ENCODE peak calls at places on chromosomes 13 and 19, in ten cellular contexts. One of them, this sample, is unnamed. For H3K36me3, the result is how much of the 10 kb centered on the place peaks cover.

GRCh38 chr13:51283361-51283760 is 56.1 kb upstream of the SERPINE3 start:
- DNase-seq in esophagus squamous epithelium: no peak
- DNase-seq in right lobe of liver: no peak
- DNase-seq in thoracic aorta: no peak
- DNase-seq in mucosa of descending colon: no peak
- DNase-seq in upper lobe of right lung: no peak
- DNase-seq in effector memory CD4-positive, alpha-beta T cell: no peak
- DNase-seq in mammary epithelial cell: no peak
- DNase-seq in CD8-positive, alpha-beta memory T cell: no peak
- DNase-seq in SK-N-SH: no peak
- DNase-seq in this sample: no peak

GRCh38 chr13:21684576-21684975 is 13.7 kb downstream of the FGF9 start:
- DNase-seq in thoracic aorta: no peak
- DNase-seq in mammary epithelial cell: no peak
- DNase-seq in esophagus squamous epithelium: no peak
- DNase-seq in effector memory CD4-positive, alpha-beta T cell: no peak
- DNase-seq in SK-N-SH: no peak
- DNase-seq in mucosa of descending colon: no peak
- DNase-seq in upper lobe of right lung: no peak
- DNase-seq in right lobe of liver: no peak
- DNase-seq in CD8-positive, alpha-beta memory T cell: no peak
- DNase-seq in this sample: no peak

GRCh38 chr13:111033172-111034133 is 81.7 kb upstream of the ARHGEF7 start:
- DNase-seq in SK-N-SH: no peak
- DNase-seq in upper lobe of right lung: no peak
- DNase-seq in esophagus squamous epithelium: no peak
- DNase-seq in CD8-positive, alpha-beta memory T cell: no peak
- DNase-seq in mammary epithelial cell: peak
- DNase-seq in effector memory CD4-positive, alpha-beta T cell: no peak
- DNase-seq in mucosa of descending colon: no peak
- DNase-seq in thoracic aorta: no peak
- DNase-seq in right lobe of liver: no peak
- DNase-seq in this sample: no peak

GRCh38 chr19:48480476-48481190 is 11.5 kb downstream of the CYTH2 start:
- DNase-seq in upper lobe of right lung: peak
- DNase-seq in mammary epithelial cell: no peak
- DNase-seq in SK-N-SH: no peak
- DNase-seq in effector memory CD4-positive, alpha-beta T cell: peak
- DNase-seq in mucosa of descending colon: peak
- DNase-seq in thoracic aorta: no peak
- DNase-seq in right lobe of liver: peak
- DNase-seq in CD8-positive, alpha-beta memory T cell: peak
- DNase-seq in esophagus squamous epithelium: no peak
- DNase-seq in this sample: no peak

GRCh38 chr13:68759617-68760016 is 1348.0 kb upstream of the ATXN8OS start:
- DNase-seq in SK-N-SH: no peak
- DNase-seq in mammary epithelial cell: no peak
- DNase-seq in esophagus squamous epithelium: no peak
- DNase-seq in mucosa of descending colon: no peak
- DNase-seq in thoracic aorta: no peak
- DNase-seq in upper lobe of right lung: no peak
- DNase-seq in effector memory CD4-positive, alpha-beta T cell: no peak
- DNase-seq in CD8-positive, alpha-beta memory T cell: no peak
- DNase-seq in right lobe of liver: no peak
- DNase-seq in this sample: no peak

GRCh38 chr19:9869008-9869617 is 34.0 kb downstream of the PIN1 start:
- DNase-seq in effector memory CD4-positive, alpha-beta T cell: no peak
- DNase-seq in esophagus squamous epithelium: no peak
- DNase-seq in mucosa of descending colon: no peak
- DNase-seq in CD8-positive, alpha-beta memory T cell: no peak
- DNase-seq in upper lobe of right lung: no peak
- DNase-seq in SK-N-SH: no peak
- DNase-seq in mammary epithelial cell: no peak
- DNase-seq in right lobe of liver: no peak
- DNase-seq in thoracic aorta: no peak
- DNase-seq in this sample: no peak

GRCh38 chr19:662207-662961 is 630 bp downstream of the RNF126 start:
- DNase-seq in effector memory CD4-positive, alpha-beta T cell: peak
- DNase-seq in CD8-positive, alpha-beta memory T cell: peak
- DNase-seq in mucosa of descending colon: peak
- DNase-seq in upper lobe of right lung: peak
- DNase-seq in mammary epithelial cell: peak
- DNase-seq in right lobe of liver: peak
- DNase-seq in esophagus squamous epithelium: no peak
- DNase-seq in thoracic aorta: no peak
- DNase-seq in SK-N-SH: peak
- DNase-seq in this sample: peak

GRCh38 chr19:46494115-46494935 is 1.3 kb downstream of the PNMA8B start:
- DNase-seq in effector memory CD4-positive, alpha-beta T cell: no peak
- DNase-seq in mammary epithelial cell: no peak
- DNase-seq in thoracic aorta: no peak
- DNase-seq in right lobe of liver: peak
- DNase-seq in SK-N-SH: no peak
- DNase-seq in esophagus squamous epithelium: no peak
- DNase-seq in upper lobe of right lung: no peak
- DNase-seq in CD8-positive, alpha-beta memory T cell: no peak
- DNase-seq in mucosa of descending colon: no peak
- DNase-seq in this sample: no peak

GRCh38 chr19:7973883-7974282 is 30.4 kb upstream of the TIMM44 start:
- DNase-seq in thoracic aorta: no peak
- DNase-seq in mammary epithelial cell: no peak
- DNase-seq in effector memory CD4-positive, alpha-beta T cell: no peak
- DNase-seq in mucosa of descending colon: no peak
- DNase-seq in CD8-positive, alpha-beta memory T cell: no peak
- DNase-seq in right lobe of liver: peak
- DNase-seq in SK-N-SH: no peak
- DNase-seq in upper lobe of right lung: no peak
- DNase-seq in esophagus squamous epithelium: no peak
- DNase-seq in this sample: no peak

DNA sequence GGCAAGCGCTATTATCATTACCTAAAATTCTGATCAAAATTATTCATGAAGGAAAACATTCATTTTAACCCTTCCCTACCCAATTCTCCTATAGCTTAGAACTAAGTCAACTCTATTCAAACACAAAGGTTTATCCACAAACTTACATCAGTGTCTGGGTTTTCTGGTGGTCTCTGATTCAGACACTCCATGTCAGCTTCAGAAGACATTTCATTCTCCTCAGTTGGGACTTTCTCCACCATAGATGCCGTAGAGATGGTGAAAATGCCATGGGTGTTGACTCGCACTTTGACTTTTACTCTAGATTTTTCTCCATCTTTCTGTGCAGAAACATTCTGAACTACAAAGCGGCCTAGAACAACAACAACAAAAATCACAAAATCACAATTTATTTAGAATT is 16.3 kb downstream of the HSPH1 start:
- DNase-seq in CD8-positive, alpha-beta memory T cell: no peak
- DNase-seq in SK-N-SH: no peak
- DNase-seq in mucosa of descending colon: no peak
- DNase-seq in right lobe of liver: no peak
- DNase-seq in upper lobe of right lung: no peak
- DNase-seq in effector memory CD4-positive, alpha-beta T cell: no peak
- DNase-seq in thoracic aorta: no peak
- DNase-seq in esophagus squamous epithelium: no peak
- DNase-seq in mammary epithelial cell: no peak
- DNase-seq in this sample: no peak
- H3K36me3 ChIP-seq in CD8-positive, alpha-beta memory T cell: half or more
- H3K36me3 ChIP-seq in SK-N-SH: half or more
- H3K36me3 ChIP-seq in mucosa of descending colon: under half
- H3K36me3 ChIP-seq in right lobe of liver: half or more
- H3K36me3 ChIP-seq in upper lobe of right lung: half or more
- H3K36me3 ChIP-seq in effector memory CD4-positive, alpha-beta T cell: half or more
- H3K36me3 ChIP-seq in thoracic aorta: under half
- H3K36me3 ChIP-seq in esophagus squamous epithelium: under half
- H3K36me3 ChIP-seq in mammary epithelial cell: half or more
- H3K36me3 ChIP-seq in this sample: under half

GRCh38 chr13:33392794-33393371 is 107.3 kb upstream of the STARD13 start:
- DNase-seq in right lobe of liver: no peak
- DNase-seq in CD8-positive, alpha-beta memory T cell: no peak
- DNase-seq in mammary epithelial cell: peak
- DNase-seq in effector memory CD4-positive, alpha-beta T cell: no peak
- DNase-seq in thoracic aorta: no peak
- DNase-seq in SK-N-SH: no peak
- DNase-seq in upper lobe of right lung: no peak
- DNase-seq in esophagus squamous epithelium: no peak
- DNase-seq in mucosa of descending colon: no peak
- DNase-seq in this sample: no peak

GRCh38 chr13:33394294-33394932 is 108.9 kb upstream of the STARD13 start:
- DNase-seq in CD8-positive, alpha-beta memory T cell: no peak
- DNase-seq in SK-N-SH: no peak
- DNase-seq in esophagus squamous epithelium: no peak
- DNase-seq in thoracic aorta: no peak
- DNase-seq in right lobe of liver: no peak
- DNase-seq in mammary epithelial cell: no peak
- DNase-seq in mucosa of descending colon: no peak
- DNase-seq in effector memory CD4-positive, alpha-beta T cell: no peak
- DNase-seq in upper lobe of right lung: no peak
- DNase-seq in this sample: no peak

GRCh38 chr13:33383724-33384577 is 98.4 kb upstream of the STARD13 start:
- DNase-seq in CD8-positive, alpha-beta memory T cell: no peak
- DNase-seq in thoracic aorta: no peak
- DNase-seq in effector memory CD4-positive, alpha-beta T cell: no peak
- DNase-seq in right lobe of liver: no peak
- DNase-seq in upper lobe of right lung: no peak
- DNase-seq in esophagus squamous epithelium: no peak
- DNase-seq in SK-N-SH: no peak
- DNase-seq in mammary epithelial cell: no peak
- DNase-seq in mucosa of descending colon: no peak
- DNase-seq in this sample: no peak

DNA sequence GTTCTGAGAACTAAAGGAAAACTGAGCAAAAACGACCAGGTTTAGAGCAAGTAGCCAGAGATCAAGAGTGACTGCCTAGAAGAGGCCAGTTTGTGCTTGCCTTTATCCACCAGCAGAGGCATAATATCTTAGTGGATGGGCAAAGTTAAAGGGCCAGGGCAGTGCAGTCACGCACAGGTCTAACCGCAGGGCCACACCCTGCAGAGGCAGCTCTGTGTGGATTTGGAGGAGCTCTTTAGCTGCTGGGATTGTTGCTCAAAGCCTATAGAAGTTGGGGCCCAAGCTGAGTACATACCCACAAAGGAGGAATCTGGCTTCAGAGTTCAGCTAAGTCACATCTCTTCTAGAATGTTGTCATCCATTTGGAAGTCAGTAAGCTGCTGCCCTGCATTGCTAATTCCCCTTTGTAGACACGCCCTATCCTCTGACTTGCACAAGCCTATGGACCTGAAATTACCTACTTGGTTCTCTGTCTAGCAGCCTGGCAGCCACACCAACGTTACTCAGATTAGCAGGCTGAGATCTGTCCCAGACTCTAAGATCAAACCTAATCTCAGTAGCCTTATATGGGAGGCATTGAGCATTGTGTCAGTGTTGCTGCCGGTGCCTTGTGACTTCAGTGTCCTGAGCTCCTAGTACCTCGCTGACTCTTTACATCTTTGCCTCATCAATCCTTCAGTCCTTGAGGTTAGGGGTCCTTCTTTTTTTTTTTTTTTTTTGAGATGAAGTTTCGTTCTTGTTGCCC is 102.9 kb upstream of the STARD13 start:
- DNase-seq in SK-N-SH: no peak
- DNase-seq in right lobe of liver: no peak
- DNase-seq in thoracic aorta: no peak
- DNase-seq in esophagus squamous epithelium: no peak
- DNase-seq in effector memory CD4-positive, alpha-beta T cell: no peak
- DNase-seq in mammary epithelial cell: peak
- DNase-seq in mucosa of descending colon: no peak
- DNase-seq in CD8-positive, alpha-beta memory T cell: no peak
- DNase-seq in upper lobe of right lung: no peak
- DNase-seq in this sample: peak
- H3K36me3 ChIP-seq in SK-N-SH: under half
- H3K36me3 ChIP-seq in right lobe of liver: under half
- H3K36me3 ChIP-seq in thoracic aorta: under half
- H3K36me3 ChIP-seq in esophagus squamous epithelium: under half
- H3K36me3 ChIP-seq in effector memory CD4-positive, alpha-beta T cell: under half
- H3K36me3 ChIP-seq in mammary epithelial cell: under half
- H3K36me3 ChIP-seq in mucosa of descending colon: under half
- H3K36me3 ChIP-seq in CD8-positive, alpha-beta memory T cell: under half
- H3K36me3 ChIP-seq in upper lobe of right lung: under half
- H3K36me3 ChIP-seq in this sample: under half

GRCh38 chr13:107901996-107902562 is 313.3 kb downstream of the LIG4 start:
- DNase-seq in mammary epithelial cell: no peak
- DNase-seq in esophagus squamous epithelium: no peak
- DNase-seq in CD8-positive, alpha-beta memory T cell: no peak
- DNase-seq in thoracic aorta: no peak
- DNase-seq in effector memory CD4-positive, alpha-beta T cell: no peak
- DNase-seq in right lobe of liver: no peak
- DNase-seq in SK-N-SH: no peak
- DNase-seq in upper lobe of right lung: no peak
- DNase-seq in mucosa of descending colon: no peak
- DNase-seq in this sample: no peak
- H3K36me3 ChIP-seq in mammary epithelial cell: under half
- H3K36me3 ChIP-seq in esophagus squamous epithelium: under half
- H3K36me3 ChIP-seq in CD8-positive, alpha-beta memory T cell: under half
- H3K36me3 ChIP-seq in thoracic aorta: under half
- H3K36me3 ChIP-seq in effector memory CD4-positive, alpha-beta T cell: under half
- H3K36me3 ChIP-seq in right lobe of liver: under half
- H3K36me3 ChIP-seq in SK-N-SH: under half
- H3K36me3 ChIP-seq in upper lobe of right lung: under half
- H3K36me3 ChIP-seq in mucosa of descending colon: under half
- H3K36me3 ChIP-seq in this sample: under half

GRCh38 chr19:55309437-55309836 is 15.7 kb downstream of the TMEM150B start:
- DNase-seq in mammary epithelial cell: no peak
- DNase-seq in SK-N-SH: no peak
- DNase-seq in effector memory CD4-positive, alpha-beta T cell: no peak
- DNase-seq in CD8-positive, alpha-beta memory T cell: no peak
- DNase-seq in thoracic aorta: no peak
- DNase-seq in right lobe of liver: no peak
- DNase-seq in mucosa of descending colon: no peak
- DNase-seq in esophagus squamous epithelium: no peak
- DNase-seq in upper lobe of right lung: no peak
- DNase-seq in this sample: no peak

GRCh38 chr19:55312621-55313117 is 12.5 kb downstream of the TMEM150B start:
- DNase-seq in esophagus squamous epithelium: no peak
- DNase-seq in effector memory CD4-positive, alpha-beta T cell: no peak
- DNase-seq in thoracic aorta: no peak
- DNase-seq in right lobe of liver: no peak
- DNase-seq in upper lobe of right lung: no peak
- DNase-seq in mammary epithelial cell: no peak
- DNase-seq in CD8-positive, alpha-beta memory T cell: no peak
- DNase-seq in mucosa of descending colon: no peak
- DNase-seq in SK-N-SH: peak
- DNase-seq in this sample: no peak

GRCh38 chr19:55310498-55310897 is 14.6 kb downstream of the TMEM150B start:
- DNase-seq in mucosa of descending colon: no peak
- DNase-seq in CD8-positive, alpha-beta memory T cell: no peak
- DNase-seq in SK-N-SH: no peak
- DNase-seq in mammary epithelial cell: no peak
- DNase-seq in right lobe of liver: no peak
- DNase-seq in thoracic aorta: no peak
- DNase-seq in effector memory CD4-positive, alpha-beta T cell: no peak
- DNase-seq in esophagus squamous epithelium: no peak
- DNase-seq in upper lobe of right lung: no peak
- DNase-seq in this sample: no peak

GRCh38 chr19:55311397-55311796 is 13.7 kb downstream of the TMEM150B start:
- DNase-seq in mucosa of descending colon: no peak
- DNase-seq in CD8-positive, alpha-beta memory T cell: no peak
- DNase-seq in effector memory CD4-positive, alpha-beta T cell: no peak
- DNase-seq in right lobe of liver: no peak
- DNase-seq in SK-N-SH: no peak
- DNase-seq in upper lobe of right lung: no peak
- DNase-seq in mammary epithelial cell: no peak
- DNase-seq in thoracic aorta: no peak
- DNase-seq in esophagus squamous epithelium: no peak
- DNase-seq in this sample: no peak

GRCh38 chr19:55311797-55312196 is 13.3 kb downstream of the TMEM150B start:
- DNase-seq in upper lobe of right lung: no peak
- DNase-seq in mucosa of descending colon: no peak
- DNase-seq in CD8-positive, alpha-beta memory T cell: no peak
- DNase-seq in mammary epithelial cell: no peak
- DNase-seq in effector memory CD4-positive, alpha-beta T cell: no peak
- DNase-seq in right lobe of liver: no peak
- DNase-seq in SK-N-SH: peak
- DNase-seq in esophagus squamous epithelium: no peak
- DNase-seq in thoracic aorta: no peak
- DNase-seq in this sample: no peak
- H3K36me3 ChIP-seq in upper lobe of right lung: under half
- H3K36me3 ChIP-seq in mucosa of descending colon: under half
- H3K36me3 ChIP-seq in CD8-positive, alpha-beta memory T cell: under half
- H3K36me3 ChIP-seq in mammary epithelial cell: under half
- H3K36me3 ChIP-seq in effector memory CD4-positive, alpha-beta T cell: under half
- H3K36me3 ChIP-seq in right lobe of liver: under half
- H3K36me3 ChIP-seq in SK-N-SH: under half
- H3K36me3 ChIP-seq in esophagus squamous epithelium: under half
- H3K36me3 ChIP-seq in thoracic aorta: under half
- H3K36me3 ChIP-seq in this sample: under half

This sample was measured in hepatocyte.